ENCODE peak calls at places on chromosomes 4 and X, in seven cellular contexts. One of them, this sample, is unnamed.

GRCh38 chr4:2259036-2259540 is 2.8 kb downstream of the MXD4 start:
- DNase-seq in NCI-H748 treated with DMSO at 0.1 percent for 48 hours: no peak
- DNase-seq in lower lobe of right lung: peak
- DNase-seq in H54: no peak
- DNase-seq in neural crest cell: no peak
- DNase-seq in ACHN: no peak
- DNase-seq in T follicular helper cell: no peak
- DNase-seq in this sample: no peak

GRCh38 chr4:6245246-6246169 is 24.1 kb upstream of the WFS1 start:
- DNase-seq in NCI-H748 treated with DMSO at 0.1 percent for 48 hours: no peak
- DNase-seq in lower lobe of right lung: no peak
- DNase-seq in H54: no peak
- DNase-seq in neural crest cell: no peak
- DNase-seq in ACHN: no peak
- DNase-seq in T follicular helper cell: no peak
- DNase-seq in this sample: no peak

GRCh38 chrX:48897621-48898306 is at the start of the genes PQBP1 and TIMM17B:
- DNase-seq in NCI-H748 treated with DMSO at 0.1 percent for 48 hours: peak
- DNase-seq in lower lobe of right lung: peak
- DNase-seq in H54: peak
- DNase-seq in neural crest cell: peak
- DNase-seq in ACHN: peak
- DNase-seq in T follicular helper cell: peak
- DNase-seq in this sample: peak

GRCh38 chr4:139028191-139028661 is 12.6 kb downstream of the NOCT start:
- DNase-seq in NCI-H748 treated with DMSO at 0.1 percent for 48 hours: no peak
- DNase-seq in lower lobe of right lung: no peak
- DNase-seq in H54: no peak
- DNase-seq in neural crest cell: no peak
- DNase-seq in ACHN: no peak
- DNase-seq in T follicular helper cell: no peak
- DNase-seq in this sample: no peak

GRCh38 chr4:24559889-24560288 is 24.5 kb downstream of the DHX15 start:
- DNase-seq in NCI-H748 treated with DMSO at 0.1 percent for 48 hours: no peak
- DNase-seq in lower lobe of right lung: no peak
- DNase-seq in H54: no peak
- DNase-seq in neural crest cell: no peak
- DNase-seq in ACHN: peak
- DNase-seq in T follicular helper cell: no peak
- DNase-seq in this sample: no peak

GRCh38 chr4:80006935-80007744 is 65.9 kb downstream of the ANTXR2 start:
- DNase-seq in NCI-H748 treated with DMSO at 0.1 percent for 48 hours: no peak
- DNase-seq in lower lobe of right lung: no peak
- DNase-seq in H54: no peak
- DNase-seq in neural crest cell: no peak
- DNase-seq in ACHN: no peak
- DNase-seq in T follicular helper cell: no peak
- DNase-seq in this sample: no peak

GRCh38 chr4:151744614-151745013 is 16.2 kb downstream of the GATB start:
- DNase-seq in NCI-H748 treated with DMSO at 0.1 percent for 48 hours: no peak
- DNase-seq in lower lobe of right lung: no peak
- DNase-seq in H54: peak
- DNase-seq in neural crest cell: no peak
- DNase-seq in ACHN: peak
- DNase-seq in T follicular helper cell: no peak
- DNase-seq in this sample: peak

GRCh38 chr4:10063544-10064300 is 42.4 kb upstream of the SLC2A9 start:
- DNase-seq in NCI-H748 treated with DMSO at 0.1 percent for 48 hours: no peak
- DNase-seq in lower lobe of right lung: peak
- DNase-seq in H54: no peak
- DNase-seq in neural crest cell: no peak
- DNase-seq in ACHN: peak
- DNase-seq in T follicular helper cell: no peak
- DNase-seq in this sample: no peak

GRCh38 chrX:98481636-98482035 is 1597.9 kb downstream of the RPA4 start:
- DNase-seq in NCI-H748 treated with DMSO at 0.1 percent for 48 hours: no peak
- DNase-seq in lower lobe of right lung: no peak
- DNase-seq in H54: no peak
- DNase-seq in neural crest cell: no peak
- DNase-seq in ACHN: no peak
- DNase-seq in T follicular helper cell: no peak
- DNase-seq in this sample: no peak

GRCh38 chrX:13046035-13046851 is 1.8 kb upstream of the FAM9C start:
- DNase-seq in NCI-H748 treated with DMSO at 0.1 percent for 48 hours: no peak
- DNase-seq in lower lobe of right lung: no peak
- DNase-seq in H54: no peak
- DNase-seq in neural crest cell: no peak
- DNase-seq in ACHN: no peak
- DNase-seq in T follicular helper cell: no peak
- DNase-seq in this sample: no peak

GRCh38 chrX:30572004-30572403 is 5.6 kb downstream of the TASL start:
- DNase-seq in NCI-H748 treated with DMSO at 0.1 percent for 48 hours: no peak
- DNase-seq in lower lobe of right lung: no peak
- DNase-seq in H54: no peak
- DNase-seq in neural crest cell: no peak
- DNase-seq in ACHN: no peak
- DNase-seq in T follicular helper cell: no peak
- DNase-seq in this sample: no peak

GRCh38 chr4:173477016-173477415 is 53.0 kb downstream of the HAND2 start:
- DNase-seq in NCI-H748 treated with DMSO at 0.1 percent for 48 hours: no peak
- DNase-seq in lower lobe of right lung: no peak
- DNase-seq in H54: no peak
- DNase-seq in neural crest cell: no peak
- DNase-seq in ACHN: no peak
- DNase-seq in T follicular helper cell: no peak
- DNase-seq in this sample: no peak

GRCh38 chr4:109665783-109666455 is 37.3 kb downstream of the CASP6 start:
- DNase-seq in NCI-H748 treated with DMSO at 0.1 percent for 48 hours: peak
- DNase-seq in lower lobe of right lung: no peak
- DNase-seq in H54: no peak
- DNase-seq in neural crest cell: no peak
- DNase-seq in ACHN: no peak
- DNase-seq in T follicular helper cell: no peak
- DNase-seq in this sample: no peak

GRCh38 chr4:33737721-33738120 is 2506.6 kb downstream of the ARAP2 start:
- DNase-seq in NCI-H748 treated with DMSO at 0.1 percent for 48 hours: no peak
- DNase-seq in lower lobe of right lung: no peak
- DNase-seq in H54: no peak
- DNase-seq in neural crest cell: no peak
- DNase-seq in ACHN: no peak
- DNase-seq in T follicular helper cell: no peak
- DNase-seq in this sample: no peak

This sample was measured in HS-27A.